ENCODE peak calls at places on chromosomes 2 and 18, in six cellular contexts. One of them, this sample, is unnamed.

GRCh38 chr2:229489016-229489415 is 217.9 kb upstream of the PID1 start:
- DNase-seq in bronchial epithelial cell: peak; percentile 6
- DNase-seq in mammary epithelial cell: peak; percentile 61
- DNase-seq in body of pancreas: no peak
- DNase-seq in OCI-LY7: no peak
- DNase-seq in mucosa of descending colon: no peak
- DNase-seq in this sample: no peak

GRCh38 chr18:66558773-66559172 is 45.1 kb downstream of the CDH19 start:
- DNase-seq in bronchial epithelial cell: peak; percentile 72
- DNase-seq in mammary epithelial cell: peak; percentile 48
- DNase-seq in body of pancreas: no peak
- DNase-seq in OCI-LY7: no peak
- DNase-seq in mucosa of descending colon: no peak
- DNase-seq in this sample: no peak

GRCh38 chr18:69916412-69916811 is 31.3 kb downstream of the CD226 start:
- DNase-seq in bronchial epithelial cell: peak; percentile 70
- DNase-seq in mammary epithelial cell: peak; percentile 47
- DNase-seq in body of pancreas: no peak
- DNase-seq in OCI-LY7: no peak
- DNase-seq in mucosa of descending colon: no peak
- DNase-seq in this sample: no peak

GRCh38 chr2:64220906-64221659 is 76.9 kb upstream of the PELI1 start:
- DNase-seq in bronchial epithelial cell: no peak
- DNase-seq in mammary epithelial cell: no peak
- DNase-seq in body of pancreas: no peak
- DNase-seq in OCI-LY7: no peak
- DNase-seq in mucosa of descending colon: no peak
- DNase-seq in this sample: no peak

GRCh38 chr2:69734040-69734611 is 7.8 kb upstream of the ANXA4 start:
- DNase-seq in bronchial epithelial cell: no peak
- DNase-seq in mammary epithelial cell: no peak
- DNase-seq in body of pancreas: no peak
- DNase-seq in OCI-LY7: no peak
- DNase-seq in mucosa of descending colon: no peak
- DNase-seq in this sample: no peak

GRCh38 chr2:240502059-240502429 is 55.7 kb downstream of the ANKMY1 start:
- DNase-seq in bronchial epithelial cell: no peak
- DNase-seq in mammary epithelial cell: no peak
- DNase-seq in body of pancreas: peak; percentile 5
- DNase-seq in OCI-LY7: no peak
- DNase-seq in mucosa of descending colon: no peak
- DNase-seq in this sample: no peak

GRCh38 chr2:151410485-151410833 is 757 bp downstream of the RIF1 start:
- DNase-seq in bronchial epithelial cell: peak; percentile 24
- DNase-seq in mammary epithelial cell: peak; percentile 57
- DNase-seq in body of pancreas: peak; percentile 26
- DNase-seq in OCI-LY7: peak; percentile 58
- DNase-seq in mucosa of descending colon: peak; percentile 45
- DNase-seq in this sample: peak; percentile 70

GRCh38 chr2:211367252-211367651 is 810.9 kb downstream of the CPS1 start:
- DNase-seq in bronchial epithelial cell: peak; percentile 87
- DNase-seq in mammary epithelial cell: no peak
- DNase-seq in body of pancreas: no peak
- DNase-seq in OCI-LY7: no peak
- DNase-seq in mucosa of descending colon: no peak
- DNase-seq in this sample: no peak

GRCh38 chr18:69432847-69433246 is 32.2 kb downstream of the DOK6 start:
- DNase-seq in bronchial epithelial cell: no peak
- DNase-seq in mammary epithelial cell: no peak
- DNase-seq in body of pancreas: no peak
- DNase-seq in OCI-LY7: no peak
- DNase-seq in mucosa of descending colon: no peak
- DNase-seq in this sample: no peak

GRCh38 chr2:10978112-10978670 is 66.5 kb downstream of the KCNF1 start:
- DNase-seq in bronchial epithelial cell: no peak
- DNase-seq in mammary epithelial cell: no peak
- DNase-seq in body of pancreas: no peak
- DNase-seq in OCI-LY7: no peak
- DNase-seq in mucosa of descending colon: no peak
- DNase-seq in this sample: no peak

GRCh38 chr2:157336137-157336721 is 10.6 kb upstream of the ERMN start:
- DNase-seq in bronchial epithelial cell: peak; percentile 22
- DNase-seq in mammary epithelial cell: peak; percentile 26
- DNase-seq in body of pancreas: peak; percentile 54
- DNase-seq in OCI-LY7: peak; percentile 72
- DNase-seq in mucosa of descending colon: peak; percentile 89
- DNase-seq in this sample: no peak

GRCh38 chr18:487371-487770 is 13.1 kb downstream of the COLEC12 start:
- DNase-seq in bronchial epithelial cell: no peak
- DNase-seq in mammary epithelial cell: no peak
- DNase-seq in body of pancreas: no peak
- DNase-seq in OCI-LY7: no peak
- DNase-seq in mucosa of descending colon: no peak
- DNase-seq in this sample: no peak

GRCh38 chr2:207181526-207182274 is 16.0 kb upstream of the KLF7 start:
- DNase-seq in bronchial epithelial cell: no peak
- DNase-seq in mammary epithelial cell: no peak
- DNase-seq in body of pancreas: no peak
- DNase-seq in OCI-LY7: no peak
- DNase-seq in mucosa of descending colon: no peak
- DNase-seq in this sample: no peak

GRCh38 chr2:134132487-134132857 is 121.4 kb upstream of the MGAT5 start:
- DNase-seq in bronchial epithelial cell: no peak
- DNase-seq in mammary epithelial cell: no peak
- DNase-seq in body of pancreas: no peak
- DNase-seq in OCI-LY7: no peak
- DNase-seq in mucosa of descending colon: no peak
- DNase-seq in this sample: no peak
- TF ChIP-seq CTCF in bronchial epithelial cell: no peak
- TF ChIP-seq CTCF in mammary epithelial cell: no peak
- TF ChIP-seq CTCF in body of pancreas: no peak
- TF ChIP-seq CTCF in OCI-LY7: no peak
- TF ChIP-seq CTCF in mucosa of descending colon: no peak
- TF ChIP-seq CTCF in this sample: no peak

GRCh38 chr2:56185101-56185581 is 1.4 kb downstream of the CCDC85A start:
- DNase-seq in bronchial epithelial cell: no peak
- DNase-seq in mammary epithelial cell: peak; percentile 14
- DNase-seq in body of pancreas: no peak
- DNase-seq in OCI-LY7: no peak
- DNase-seq in mucosa of descending colon: peak; percentile 20
- DNase-seq in this sample: no peak
- H3K4me3 ChIP-seq in bronchial epithelial cell: no peak overlapping the region
- H3K4me3 ChIP-seq in mammary epithelial cell: peak overlapping the region; percentile 13
- H3K4me3 ChIP-seq in body of pancreas: peak overlapping the region; percentile 60
- H3K4me3 ChIP-seq in OCI-LY7: no peak overlapping the region
- H3K4me3 ChIP-seq in mucosa of descending colon: no peak overlapping the region
- H3K4me3 ChIP-seq in this sample: peak overlapping the region; percentile 45

GRCh38 chr2:200603972-200604371 is 18.2 kb downstream of the AOX1 start:
- DNase-seq in bronchial epithelial cell: peak; percentile 96
- DNase-seq in mammary epithelial cell: peak; percentile 64
- DNase-seq in body of pancreas: no peak
- DNase-seq in OCI-LY7: no peak
- DNase-seq in mucosa of descending colon: no peak
- DNase-seq in this sample: no peak
- H3K36me3 ChIP-seq in bronchial epithelial cell: no peaks in the 10 kb centered on the region
- H3K36me3 ChIP-seq in mammary epithelial cell: no peaks in the 10 kb centered on the region
- H3K36me3 ChIP-seq in body of pancreas: peaks cover 6% of the 10 kb centered on the region
- H3K36me3 ChIP-seq in OCI-LY7: no peaks in the 10 kb centered on the region
- H3K36me3 ChIP-seq in mucosa of descending colon: no peaks in the 10 kb centered on the region
- H3K36me3 ChIP-seq in this sample: no peaks in the 10 kb centered on the region

GRCh38 chr2:123659120-123659519 is 366.0 kb upstream of the CNTNAP5 start:
- DNase-seq in bronchial epithelial cell: no peak
- DNase-seq in mammary epithelial cell: no peak
- DNase-seq in body of pancreas: no peak
- DNase-seq in OCI-LY7: no peak
- DNase-seq in mucosa of descending colon: no peak
- DNase-seq in this sample: no peak
- TF ChIP-seq CTCF in bronchial epithelial cell: no peak
- TF ChIP-seq CTCF in mammary epithelial cell: no peak
- TF ChIP-seq CTCF in body of pancreas: no peak
- TF ChIP-seq CTCF in OCI-LY7: no peak
- TF ChIP-seq CTCF in mucosa of descending colon: no peak
- TF ChIP-seq CTCF in this sample: no peak

This sample was measured in GM06990.